ENCODE peak calls at places on chromosomes 16 and 17, in ten cellular contexts. G is neural progenitor cell, V is retinal pigment epithelial cell, T is AG04449, U is A549, J is right lobe of liver, M is coronary artery, P is fibroblast of pulmonary artery, S is mammary epithelial cell, W is uterus. I is an unnamed sample.

GRCh38 chr17:51890710-51891109 is 267.8 kb downstream of the CA10 start:
- DNase-seq in G (no peak), V (no peak), T (no peak), U (no peak), J (no peak), M (no peak), P (no peak), S (no peak), W (no peak), I (no peak)

GRCh38 chr16:59701987-59702386 is 967.9 kb upstream of the GOT2 start:
- DNase-seq in G (no peak), V (peak), T (no peak), U (no peak), J (no peak), M (no peak), P (no peak), S (no peak), W (no peak), I (no peak)

GRCh38 chr17:28925912-28926365 is 23.1 kb upstream of the DHRS13 start:
- DNase-seq in G (no peak), V (no peak), T (peak), U (no peak), J (no peak), M (no peak), P (peak), S (peak), W (no peak), I (no peak)

GRCh38 chr16:28873543-28874201 is 4.6 kb upstream of the ATP2A1 start:
- DNase-seq in G (peak), V (no peak), T (no peak), U (peak), J (peak), M (no peak), P (peak), S (no peak), W (no peak), I (no peak)

GRCh38 chr17:63647065-63647725 is 25.0 kb downstream of the MAP3K3 start:
- DNase-seq in G (no peak), V (peak), T (peak), U (no peak), J (no peak), M (no peak), P (peak), S (peak), W (no peak), I (no peak)

GRCh38 chr17:16415031-16415924 is at the start of gene TRPV2:
- DNase-seq in G (peak), V (no peak), T (no peak), U (peak), J (no peak), M (no peak), P (no peak), S (no peak), W (peak), I (no peak)

GRCh38 chr17:45813051-45813731 is 29.1 kb downstream of the CRHR1 start:
- DNase-seq in G (peak), V (no peak), T (no peak), U (no peak), J (no peak), M (no peak), P (no peak), S (no peak), W (no peak), I (no peak)

GRCh38 chr17:78645421-78646295 is 68.5 kb upstream of the DNAH17 start:
- DNase-seq in G (no peak), V (no peak), T (no peak), U (peak), J (peak), M (peak), P (peak), S (no peak), W (no peak), I (no peak)

GRCh38 chr17:67649891-67650290 is 67.8 kb upstream of the NOL11 start:
- DNase-seq in G (no peak), V (no peak), T (no peak), U (no peak), J (no peak), M (no peak), P (no peak), S (no peak), W (no peak), I (no peak)

GRCh38 chr16:53805113-53805512 is 101.2 kb downstream of the FTO start:
- DNase-seq in G (no peak), V (no peak), T (no peak), U (no peak), J (no peak), M (no peak), P (no peak), S (no peak), W (no peak), I (no peak)

GRCh38 chr17:17605747-17606083 is 14.2 kb upstream of the PEMT start:
- DNase-seq in G (no peak), V (no peak), T (no peak), U (no peak), J (no peak), M (no peak), P (no peak), S (no peak), W (no peak), I (no peak)

GRCh38 chr17:29617125-29617480 is 5.6 kb downstream of the CORO6 start:
- DNase-seq in G (peak), V (peak), T (no peak), U (peak), J (peak), M (peak), P (peak), S (no peak), W (peak), I (no peak)

GRCh38 chr17:40326014-40326831 is 17.2 kb downstream of the RARA start:
- DNase-seq in G (no peak), V (no peak), T (no peak), U (no peak), J (peak), M (no peak), P (no peak), S (no peak), W (no peak), I (no peak)

GRCh38 chr17:55588446-55588845 is 77.2 kb upstream of the SMIM36 start:
- DNase-seq in G (no peak), V (no peak), T (no peak), U (no peak), J (no peak), M (no peak), P (no peak), S (no peak), W (no peak), I (no peak)

GRCh38 chr16:67162439-67163163 is 1.9 kb upstream of the HSF4 start:
- DNase-seq in G (no peak), V (no peak), T (no peak), U (no peak), J (no peak), M (no peak), P (peak), S (no peak), W (no peak), I (no peak)

GRCh38 chr17:68383443-68384321 is 73.6 kb downstream of the WIPI1 start:
- DNase-seq in G (no peak), V (peak), T (peak), U (no peak), J (peak), M (no peak), P (peak), S (peak), W (peak), I (peak)

GRCh38 chr17:77372444-77373297 is 231.9 kb downstream of the SEC14L1 start:
- DNase-seq in G (peak), V (no peak), T (no peak), U (no peak), J (peak), M (peak), P (peak), S (peak), W (peak), I (no peak)

GRCh38 chr17:77396610-77397009 is 255.8 kb downstream of the SEC14L1 start:
- DNase-seq in G (no peak), V (no peak), T (peak), U (no peak), J (no peak), M (no peak), P (no peak), S (no peak), W (no peak), I (no peak)

GRCh38 chr16:8961811-8962390 is 1.8 kb downstream of the USP7 start:
- DNase-seq in G (peak), V (no peak), T (no peak), U (no peak), J (no peak), M (no peak), P (no peak), S (no peak), W (no peak), I (no peak)

GRCh38 chr16:1981972-1982574 is 804 bp upstream of the NOXO1 start:
- DNase-seq in G (no peak), V (no peak), T (no peak), U (no peak), J (no peak), M (no peak), P (no peak), S (peak), W (no peak), I (no peak)

GRCh38 chr16:53041196-53041977 is 11.3 kb downstream of the CHD9NB start:
- DNase-seq in G (peak), V (no peak), T (no peak), U (no peak), J (no peak), M (no peak), P (peak), S (peak), W (peak), I (peak)

GRCh38 chr16:4660454-4661007 is 32.8 kb upstream of the NUDT16L1 start:
- DNase-seq in G (no peak), V (peak), T (no peak), U (no peak), J (no peak), M (peak), P (peak), S (peak), W (peak), I (no peak)

GRCh38 chr16:86877835-86878234 is 299.5 kb downstream of the FOXL1 start:
- DNase-seq in G (no peak), V (no peak), T (no peak), U (no peak), J (no peak), M (no peak), P (no peak), S (no peak), W (no peak), I (no peak)

GRCh38 chr16:86878290-86879160 is 300.2 kb downstream of the FOXL1 start:
- DNase-seq in G (peak), V (no peak), T (no peak), U (no peak), J (no peak), M (no peak), P (no peak), S (no peak), W (no peak), I (no peak)

GRCh38 chr16:86880316-86881117 is 302.2 kb downstream of the FOXL1 start:
- DNase-seq in G (no peak), V (no peak), T (no peak), U (no peak), J (no peak), M (no peak), P (no peak), S (no peak), W (no peak), I (no peak)

GRCh38 chr16:86881118-86881510 is 302.8 kb downstream of the FOXL1 start:
- DNase-seq in G (no peak), V (no peak), T (no peak), U (no peak), J (no peak), M (no peak), P (no peak), S (no peak), W (no peak), I (no peak)

GRCh38 chr16:86879268-86879667 is 300.9 kb downstream of the FOXL1 start:
- DNase-seq in G (no peak), V (no peak), T (no peak), U (no peak), J (no peak), M (no peak), P (no peak), S (no peak), W (no peak), I (no peak)
- H3K4me3 ChIP-seq in G (no peak), V (no peak), T (no peak), U (no peak), J (no peak), M (no peak), P (no peak), S (no peak), W (no peak), I (no peak)

GRCh38 chr17:22507823-22508222 is 815.5 kb downstream of the KCNJ18 start:
- DNase-seq in G (no peak), V (no peak), T (no peak), U (no peak), J (no peak), M (no peak), P (no peak), S (no peak), W (no peak), I (no peak)
- TF ChIP-seq CTCF in G (no peak), V (no peak), T (no peak), U (no peak), J (no peak), M (no peak), P (no peak), S (no peak), W (no peak), I (no peak)

DNA sequence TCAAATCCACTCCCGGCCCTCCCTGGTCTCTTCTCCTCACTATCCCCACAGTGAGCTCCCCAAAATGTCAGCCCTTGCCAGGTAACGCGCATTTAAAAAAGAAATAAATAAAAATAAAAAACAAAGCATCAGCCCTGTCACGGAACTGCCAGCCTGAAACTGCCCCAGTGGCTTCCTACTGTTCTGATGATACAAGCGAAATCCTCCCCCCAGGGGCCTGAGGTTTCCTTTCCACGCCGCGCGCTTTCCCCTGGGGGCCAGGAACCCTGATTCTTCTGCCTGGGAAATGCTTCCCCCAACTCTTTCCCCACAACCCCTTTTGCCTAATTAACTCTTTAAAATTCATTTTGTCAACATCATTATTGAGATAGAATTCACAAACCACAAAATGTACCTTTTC is 12.2 kb upstream of the RPH3AL start:
- DNase-seq in G (no peak), V (no peak), T (no peak), U (no peak), J (peak), M (no peak), P (no peak), S (no peak), W (no peak), I (no peak)
- H3K4me3 ChIP-seq in G (no peak), V (no peak), T (no peak), U (no peak), J (no peak), M (no peak), P (no peak), S (no peak), W (no peak), I (no peak)

GRCh38 chr16:11087691-11088431 is 143.5 kb downstream of the CLEC16A start:
- DNase-seq in G (no peak), V (no peak), T (no peak), U (no peak), J (no peak), M (no peak), P (no peak), S (no peak), W (no peak), I (no peak)

GRCh38 chr16:11090947-11091785 is 146.8 kb downstream of the CLEC16A start:
- DNase-seq in G (no peak), V (no peak), T (no peak), U (no peak), J (no peak), M (no peak), P (no peak), S (no peak), W (no peak), I (no peak)

GRCh38 chr16:11085025-11085485 is 140.7 kb downstream of the CLEC16A start:
- DNase-seq in G (peak), V (no peak), T (no peak), U (no peak), J (no peak), M (no peak), P (no peak), S (no peak), W (peak), I (no peak)

GRCh38 chr16:11089504-11090124 is 145.2 kb downstream of the CLEC16A start:
- DNase-seq in G (no peak), V (no peak), T (no peak), U (no peak), J (no peak), M (no peak), P (peak), S (no peak), W (peak), I (no peak)

DNA sequence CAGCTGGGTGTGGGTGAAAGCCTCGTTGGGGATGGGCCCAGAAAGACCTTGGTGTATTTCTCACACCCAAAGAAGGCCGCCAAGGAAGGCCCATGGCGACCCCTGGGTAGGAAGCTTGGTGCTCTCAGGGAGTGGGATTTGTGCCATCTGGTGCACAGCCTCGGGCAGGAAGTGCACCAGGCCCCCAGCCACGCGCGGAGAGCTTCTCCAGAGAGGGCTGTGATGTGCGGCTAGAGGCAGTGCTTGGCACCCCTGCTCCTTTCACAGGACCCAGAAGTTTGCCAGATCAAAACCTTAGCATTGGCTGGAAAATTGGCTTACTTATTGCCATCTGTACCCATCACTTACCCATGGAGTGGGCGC is 144.0 kb downstream of the CLEC16A start:
- DNase-seq in G (no peak), V (no peak), T (no peak), U (no peak), J (no peak), M (no peak), P (no peak), S (no peak), W (no peak), I (no peak)
- TF ChIP-seq CTCF in G (no peak), V (no peak), T (no peak), U (no peak), J (no peak), M (no peak), P (no peak), S (no peak), W (no peak), I (no peak)

GRCh38 chr16:31487076-31487719 is 4.3 kb downstream of the SLC5A2 start:
- DNase-seq in G (peak), V (no peak), T (no peak), U (no peak), J (no peak), M (no peak), P (no peak), S (no peak), W (no peak), I (no peak)
- H3K4me3 ChIP-seq in G (peak), V (peak), T (peak), U (peak), J (peak), M (peak), P (peak), S (peak), W (peak), I (peak)

DNA sequence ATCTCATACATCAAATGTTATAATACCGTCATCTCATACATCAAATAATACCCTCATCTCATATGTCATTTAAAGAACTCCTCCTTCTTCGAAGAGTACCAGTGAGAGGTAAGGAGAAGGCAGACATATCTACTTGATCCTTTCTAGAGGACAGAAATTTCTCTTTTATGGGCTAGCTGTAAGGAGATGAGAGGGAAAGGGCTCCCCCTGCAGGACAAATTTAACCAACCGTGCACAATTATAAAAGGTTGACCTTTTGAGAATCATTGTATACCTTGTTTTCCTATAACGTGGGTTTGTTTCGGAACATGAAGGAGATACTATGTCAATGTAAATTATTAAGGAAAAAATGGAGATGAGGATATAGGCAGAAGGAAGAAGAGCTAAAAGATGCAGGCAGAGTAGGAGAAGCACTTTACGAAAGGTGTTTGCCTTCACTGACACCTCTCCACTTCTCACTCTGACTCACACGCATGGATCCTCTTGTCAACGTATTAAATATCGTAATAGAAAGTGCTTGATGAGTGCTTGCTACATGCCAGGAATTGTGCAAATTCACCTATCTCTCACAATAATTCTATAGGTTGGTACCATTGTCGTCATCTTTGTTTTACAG is 465.9 kb upstream of the ERCC4 start:
- DNase-seq in G (peak), V (no peak), T (no peak), U (peak), J (no peak), M (no peak), P (no peak), S (peak), W (no peak), I (no peak)
- TF ChIP-seq CTCF in G (peak), V (peak), T (peak), U (peak), J (peak), M (no peak), P (no peak), S (peak), W (no peak), I (peak)

DNA sequence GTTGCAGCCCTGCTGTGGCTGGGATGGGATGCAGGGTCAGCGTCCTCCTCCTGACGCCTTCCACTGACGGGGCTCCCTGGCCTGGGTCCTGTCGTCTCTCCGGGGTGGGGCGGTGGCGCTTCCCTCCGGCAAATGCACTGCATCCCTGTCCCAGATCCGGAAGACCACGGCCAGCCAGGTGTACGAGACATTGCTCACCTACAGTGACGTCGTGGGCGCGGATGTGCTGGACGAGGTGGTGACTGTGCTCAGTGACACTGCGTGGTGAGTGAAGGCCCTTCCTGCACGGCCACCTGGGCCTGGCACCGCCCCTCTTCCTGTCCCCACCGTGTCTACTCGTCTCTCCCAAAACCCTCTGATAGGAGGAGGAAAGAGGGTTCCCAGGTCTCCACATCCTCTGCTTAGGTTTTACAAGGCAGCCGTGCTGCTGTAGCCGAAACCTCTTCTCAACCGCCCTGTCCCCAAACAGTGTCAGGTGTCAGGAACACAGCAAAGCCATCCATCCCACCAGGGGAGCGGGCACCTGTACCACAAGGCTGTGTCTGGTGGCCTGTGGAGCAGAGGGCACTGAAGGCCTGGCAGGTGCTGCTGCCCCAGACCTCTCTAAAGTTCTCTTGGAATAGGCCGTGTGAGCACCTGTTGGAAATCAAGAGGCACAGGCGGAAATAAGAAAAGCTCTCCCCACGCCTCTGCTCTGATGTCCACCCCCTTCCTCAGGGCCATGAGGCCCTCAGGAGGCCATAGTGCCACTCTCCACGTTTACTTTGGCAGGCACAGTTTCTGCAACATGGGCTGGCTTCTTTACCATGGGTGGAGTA is 99.6 kb upstream of the ZNF750 start:
- DNase-seq in G (no peak), V (no peak), T (no peak), U (no peak), J (peak), M (peak), P (no peak), S (no peak), W (peak), I (no peak)
- H3K4me3 ChIP-seq in G (no peak), V (no peak), T (no peak), U (no peak), J (no peak), M (no peak), P (no peak), S (no peak), W (no peak), I (no peak)